ENCODE peak calls at places on chromosome 16, in seven cellular contexts. O is Jurkat, Clone E6-1; I is activated T-helper 1 cell treated with anti-CD3 and anti-CD28 coated beads, Interleukin-2, amount 50 U/mL, for 16 hours; L is SHP77; G is HFF-Myc; H is HEK293T; Y is naive thymus-derived CD8-positive, alpha-beta T cell. M is an unnamed sample.

GRCh38 chr16:86827521-86827920 is 249.2 kb downstream of the FOXL1 start:
- DNase-seq in O (peak), I (no peak), L (no peak), G (no peak), H (no peak), Y (no peak), M (no peak)

GRCh38 chr16:30956601-30957455 is 726 bp upstream of the SETD1A start:
- DNase-seq in O (peak), I (peak), L (peak), G (peak), H (peak), Y (peak), M (peak)

GRCh38 chr16:58118801-58119508 is 10.2 kb downstream of the CFAP20 start:
- DNase-seq in O (no peak), I (no peak), L (no peak), G (no peak), H (no peak), Y (no peak), M (no peak)

GRCh38 chr16:3065742-3066439 is 451 bp downstream of the IL32 start:
- DNase-seq in O (no peak), I (no peak), L (no peak), G (no peak), H (no peak), Y (no peak), M (no peak)

GRCh38 chr16:2325791-2326190 is 14.7 kb downstream of the ABCA3 start:
- DNase-seq in O (no peak), I (no peak), L (no peak), G (no peak), H (no peak), Y (no peak), M (no peak)

GRCh38 chr16:85879975-85880831 is 18.8 kb upstream of the IRF8 start:
- DNase-seq in O (no peak), I (no peak), L (no peak), G (no peak), H (no peak), Y (no peak), M (no peak)

GRCh38 chr16:58306327-58306726 is 11.5 kb upstream of the PRSS54 start:
- DNase-seq in O (peak), I (no peak), L (no peak), G (no peak), H (no peak), Y (peak), M (peak)

GRCh38 chr16:27761816-27762215 is 211.9 kb downstream of the KATNIP start:
- DNase-seq in O (no peak), I (no peak), L (no peak), G (no peak), H (no peak), Y (no peak), M (no peak)

GRCh38 chr16:79008869-79009179 is 591.7 kb downstream of the MAF start:
- DNase-seq in O (no peak), I (no peak), L (peak), G (no peak), H (no peak), Y (no peak), M (no peak)

M was measured in cardiac muscle cell.